ENCODE peak calls at places on chromosome 17, in four cellular contexts. B, I, F and Y are unnamed samples.

GRCh38 chr17:40021471-40021961 is 6.3 kb downstream of the CSF3 start:
- DNase-seq in B (no peak), I (peak), F (no peak), Y (no peak)

GRCh38 chr17:77460514-77461046 is 319.8 kb downstream of the SEC14L1 start:
- DNase-seq in B (no peak), I (no peak), F (no peak), Y (no peak)

GRCh38 chr17:14730821-14731220 is 429.9 kb downstream of the HS3ST3B1 start:
- DNase-seq in I (no peak), B (no peak), F (no peak), Y (no peak)

GRCh38 chr17:72693147-72693878 is 399.2 kb downstream of the SLC39A11 start:
- DNase-seq in I (no peak), F (no peak), B (no peak), Y (no peak)

GRCh38 chr17:79038545-79039135 is 14.7 kb downstream of the C1QTNF1 start:
- DNase-seq in F (no peak), B (peak), I (peak), Y (no peak)

GRCh38 chr17:63641678-63642077 is 19.5 kb downstream of the MAP3K3 start:
- DNase-seq in I (no peak), B (no peak), F (no peak), Y (no peak)

GRCh38 chr17:13477180-13477611 is 124.5 kb downstream of the HS3ST3A1 start:
- DNase-seq in F (no peak), I (no peak), B (no peak), Y (no peak)

GRCh38 chr17:12431188-12431587 is 234.5 kb upstream of the MYOCD start:
- DNase-seq in F (no peak), B (no peak), I (no peak), Y (no peak)

GRCh38 chr17:49910094-49910857 is 58.7 kb upstream of the DLX4 start:
- DNase-seq in F (no peak), I (no peak), B (no peak), Y (no peak)

GRCh38 chr17:35890774-35891155 is 10.6 kb upstream of the CCL5 start:
- DNase-seq in I (no peak), F (no peak), B (no peak), Y (no peak)